ENCODE peak calls at places on chromosomes 2 and 18, in five cellular contexts. V is GM23338, C is stomach, Y is transverse colon, L is HCT116. Q is an unnamed sample. For H3K36me3, the result is how much of the 10 kb centered on the place peaks cover.

GRCh38 chr2:215028231-215028630 is 110.2 kb downstream of the ABCA12 start:
- DNase-seq in C (no peak), Y (no peak), V (no peak), L (no peak), Q (no peak)

GRCh38 chr2:196088209-196088608 is 19.6 kb upstream of the DNAH7 start:
- DNase-seq in Y (peak), L (no peak), V (no peak), C (no peak), Q (no peak)

GRCh38 chr2:102048465-102048864 is 56.7 kb downstream of the IL1R2 start:
- DNase-seq in V (no peak), C (peak), Y (peak), L (no peak), Q (peak)

GRCh38 chr18:57727952-57728807 is 74.9 kb downstream of the ATP8B1 start:
- DNase-seq in Y (no peak), V (no peak), L (no peak), C (no peak), Q (no peak)

GRCh38 chr2:179751184-179751809 is 110.1 kb downstream of the ZNF385B start:
- DNase-seq in Y (no peak), L (peak), C (no peak), V (peak), Q (no peak)

GRCh38 chr2:72142743-72143440 is 4.8 kb downstream of the CYP26B1 start:
- DNase-seq in V (peak), Y (peak), C (peak), L (no peak), Q (peak)

GRCh38 chr2:236341066-236341465 is 76.9 kb upstream of the ASB18 start:
- DNase-seq in C (no peak), L (no peak), V (no peak), Y (no peak), Q (no peak)

GRCh38 chr2:215998636-215999035 is 14.7 kb downstream of the MREG start:
- DNase-seq in L (no peak), V (no peak), C (no peak), Y (no peak), Q (no peak)

GRCh38 chr2:159706385-159706980 is 5.8 kb upstream of the MARCHF7 start:
- DNase-seq in C (no peak), Y (no peak), L (no peak), V (no peak), Q (no peak)

GRCh38 chr2:71882236-71882946 is 265.3 kb downstream of the CYP26B1 start:
- DNase-seq in V (no peak), L (no peak), C (no peak), Y (no peak), Q (no peak)

GRCh38 chr2:224650815-224651439 is 65.2 kb downstream of the CCDC195 start:
- DNase-seq in Y (no peak), C (no peak), L (peak), V (peak), Q (no peak)

GRCh38 chr2:54708584-54709340 is 14.7 kb upstream of the EML6 start:
- DNase-seq in C (peak), L (no peak), Y (peak), V (peak), Q (peak)

GRCh38 chr2:235594964-235595363 is 101.1 kb downstream of the AGAP1 start:
- DNase-seq in Y (no peak), L (no peak), C (no peak), V (no peak), Q (no peak)

GRCh38 chr2:102142829-102143449 is 393 bp downstream of the IL1R1 start:
- DNase-seq in L (no peak), C (no peak), V (no peak), Y (no peak), Q (peak)

GRCh38 chr2:74690571-74690970 is 36.5 kb downstream of the SEMA4F start:
- DNase-seq in Y (no peak), V (peak), L (peak), C (no peak), Q (no peak)

GRCh38 chr2:46801731-46802664 is 113.6 kb downstream of the MCFD2 start:
- DNase-seq in L (no peak), V (no peak), C (no peak), Y (no peak), Q (no peak)

GRCh38 chr2:24617431-24617830 is 126.4 kb downstream of the NCOA1 start:
- DNase-seq in C (no peak), L (no peak), V (no peak), Y (no peak), Q (no peak)

GRCh38 chr2:136787970-136788369 is 22.6 kb downstream of the THSD7B start:
- DNase-seq in L (no peak), C (no peak), V (peak), Y (no peak), Q (no peak)

GRCh38 chr2:197708331-197708730 is 3.2 kb downstream of the MARS2 start:
- DNase-seq in C (no peak), L (no peak), V (no peak), Y (no peak), Q (no peak)

GRCh38 chr2:189527812-189528591 is 52.6 kb downstream of the SLC40A1 start:
- DNase-seq in L (no peak), C (no peak), Y (no peak), V (no peak), Q (no peak)

GRCh38 chr2:49259926-49260325 is 105.6 kb upstream of the FSHR start:
- DNase-seq in C (no peak), V (no peak), Y (no peak), L (no peak), Q (no peak)

GRCh38 chr2:233061591-233062446 is 1.7 kb downstream of the INPP5D start:
- DNase-seq in Y (peak), L (no peak), V (peak), C (peak), Q (peak)

GRCh38 chr2:152047826-152048476 is 50.9 kb downstream of the CACNB4 start:
- DNase-seq in Y (no peak), L (no peak), C (no peak), V (peak), Q (no peak)

GRCh38 chr18:22193466-22193865 is 24.1 kb downstream of the GATA6 start:
- DNase-seq in C (no peak), L (no peak), V (no peak), Y (peak), Q (no peak)

GRCh38 chr18:248053-248452 is 19.8 kb downstream of the THOC1 start:
- DNase-seq in V (no peak), L (no peak), C (no peak), Y (no peak), Q (no peak)

GRCh38 chr18:250685-251084 is 17.2 kb downstream of the THOC1 start:
- DNase-seq in Y (no peak), C (no peak), L (no peak), V (no peak), Q (no peak)

DNA sequence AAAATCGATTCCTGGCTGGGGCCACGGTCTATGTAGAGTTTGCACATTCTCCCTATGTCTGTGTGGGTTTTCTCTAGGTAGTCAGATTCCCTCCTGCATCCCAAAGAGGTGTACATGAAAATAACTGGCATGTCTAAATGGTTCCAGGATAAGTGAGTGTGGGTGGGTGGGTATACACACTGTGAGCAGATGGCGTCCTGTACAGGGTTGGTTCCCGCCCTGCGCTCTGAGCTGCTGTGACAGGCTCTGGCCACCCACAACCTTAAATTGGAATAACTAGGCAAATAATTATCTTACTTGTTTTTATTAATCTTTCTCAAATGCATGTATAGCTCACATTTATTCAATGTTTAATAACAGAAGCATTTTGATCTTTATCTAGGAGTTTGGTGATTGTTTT is 16.3 kb downstream of the THOC1 start:
- DNase-seq in C (no peak), L (no peak), Y (no peak), V (no peak), Q (no peak)
- H3K36me3 ChIP-seq in C (under half), L (under half), Y (under half), V (half or more), Q (half or more)

GRCh38 chr18:77000527-77000926 is 132.1 kb downstream of the MBP start:
- DNase-seq in C (peak), L (no peak), Y (peak), V (peak), Q (peak)
- TF ChIP-seq POLR2AphosphoS5 in C (peak), L (no peak), Y (no peak), V (no peak), Q (no peak)

GRCh38 chr18:77103181-77103875 is 29.3 kb downstream of the MBP start:
- DNase-seq in L (no peak), C (no peak), V (no peak), Y (no peak), Q (no peak)

GRCh38 chr18:77101410-77102245 is 31.0 kb downstream of the MBP start:
- DNase-seq in V (peak), C (peak), Y (peak), L (peak), Q (peak)

GRCh38 chr18:77103991-77104521 is 28.5 kb downstream of the MBP start:
- DNase-seq in L (no peak), C (no peak), V (no peak), Y (no peak), Q (no peak)

GRCh38 chr18:77100751-77101355 is 31.7 kb downstream of the MBP start:
- DNase-seq in V (no peak), Y (no peak), L (no peak), C (no peak), Q (no peak)

DNA sequence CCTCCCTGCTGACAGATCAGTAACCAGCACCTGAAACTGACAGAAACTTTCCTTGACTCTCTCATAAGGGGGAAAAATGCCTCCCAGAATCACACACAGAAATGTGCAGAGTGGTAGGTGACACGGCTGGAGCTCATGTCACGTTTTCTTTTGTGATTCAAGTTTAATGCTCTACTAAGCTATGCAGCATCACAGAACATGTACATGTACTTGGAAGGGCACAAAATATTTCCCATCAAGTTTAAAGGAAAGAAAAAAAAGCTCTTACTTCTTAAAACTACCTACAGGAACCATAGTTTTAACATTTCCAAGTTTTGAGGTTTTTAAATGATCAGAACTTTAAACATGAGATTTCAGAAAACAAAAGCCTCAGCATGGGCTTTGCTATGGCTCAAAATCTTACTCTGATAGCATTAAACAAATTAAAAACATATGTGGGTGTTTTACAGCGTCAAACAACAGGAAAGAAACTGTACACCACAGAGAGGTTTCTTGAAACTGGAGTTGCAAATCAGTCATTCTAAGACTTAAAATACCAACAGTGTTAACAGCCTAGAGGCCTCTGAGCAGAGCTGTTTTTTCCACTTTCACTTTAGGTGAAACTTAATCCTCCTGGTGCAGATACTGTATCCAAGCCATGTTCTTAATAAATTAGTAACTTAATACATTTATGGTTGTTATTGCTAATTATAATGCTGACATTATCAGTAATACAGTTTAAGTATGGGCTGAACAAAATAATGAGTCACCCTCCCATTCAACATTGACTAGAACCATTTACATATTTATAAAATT is 30.1 kb downstream of the MBP start:
- DNase-seq in V (no peak), L (no peak), C (no peak), Y (no peak), Q (no peak)
- H3K27ac ChIP-seq in V (no peak), L (peak), C (peak), Y (peak), Q (peak)

GRCh38 chr2:240579071-240579762 is 7.3 kb upstream of the CAPN10 start:
- DNase-seq in C (no peak), Y (no peak), L (no peak), V (no peak), Q (no peak)
- H3K36me3 ChIP-seq in C (under half), Y (under half), L (under half), V (under half), Q (under half)

GRCh38 chr18:48834421-48835011 is 116.2 kb downstream of the SMAD7 start:
- DNase-seq in L (peak), C (peak), Y (peak), V (no peak), Q (peak)

GRCh38 chr18:48832961-48833700 is 117.6 kb downstream of the SMAD7 start:
- DNase-seq in C (peak), L (peak), V (no peak), Y (peak), Q (no peak)

GRCh38 chr18:48835745-48836191 is 115.0 kb downstream of the SMAD7 start:
- DNase-seq in C (no peak), Y (no peak), V (no peak), L (no peak), Q (peak)

GRCh38 chr18:48835119-48835518 is 115.6 kb downstream of the SMAD7 start:
- DNase-seq in L (no peak), Y (no peak), C (no peak), V (no peak), Q (no peak)

DNA sequence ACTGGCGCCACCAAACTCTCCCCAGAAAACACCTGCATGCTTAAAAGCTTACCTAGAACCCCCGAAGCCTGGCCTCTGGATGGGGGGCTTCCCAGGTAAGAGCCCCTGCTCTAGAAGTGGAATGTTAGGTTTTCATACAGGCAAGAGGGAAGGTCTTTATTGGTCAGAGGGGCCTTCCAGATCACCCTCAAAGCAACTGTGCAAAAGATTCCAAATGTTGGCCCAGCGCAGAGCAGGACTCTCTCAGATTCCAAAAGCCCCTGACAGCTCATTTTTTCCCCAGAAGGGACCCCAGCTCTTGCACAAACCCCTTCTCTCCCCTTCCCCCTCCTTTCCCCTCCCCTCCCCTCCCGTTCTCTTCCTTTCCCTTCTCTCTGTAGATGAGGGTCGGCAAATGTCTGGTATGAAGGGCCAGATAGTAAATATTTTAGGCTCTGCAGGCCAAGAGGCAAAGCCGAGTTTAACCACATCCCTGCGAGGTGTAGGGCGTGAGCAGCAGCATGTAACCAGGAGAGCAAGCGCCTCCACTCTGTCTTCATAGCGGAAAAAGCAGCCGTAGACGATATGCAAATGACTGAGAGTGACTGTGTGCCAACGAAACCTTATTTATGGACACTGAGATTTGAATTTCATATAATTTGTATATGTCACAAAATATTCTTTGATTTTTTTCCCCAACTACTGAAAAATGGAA is 116.9 kb downstream of the SMAD7 start:
- DNase-seq in V (no peak), L (no peak), C (peak), Y (peak), Q (no peak)
- TF ChIP-seq POLR2AphosphoS5 in V (no peak), L (no peak), C (no peak), Y (no peak), Q (no peak)

DNA sequence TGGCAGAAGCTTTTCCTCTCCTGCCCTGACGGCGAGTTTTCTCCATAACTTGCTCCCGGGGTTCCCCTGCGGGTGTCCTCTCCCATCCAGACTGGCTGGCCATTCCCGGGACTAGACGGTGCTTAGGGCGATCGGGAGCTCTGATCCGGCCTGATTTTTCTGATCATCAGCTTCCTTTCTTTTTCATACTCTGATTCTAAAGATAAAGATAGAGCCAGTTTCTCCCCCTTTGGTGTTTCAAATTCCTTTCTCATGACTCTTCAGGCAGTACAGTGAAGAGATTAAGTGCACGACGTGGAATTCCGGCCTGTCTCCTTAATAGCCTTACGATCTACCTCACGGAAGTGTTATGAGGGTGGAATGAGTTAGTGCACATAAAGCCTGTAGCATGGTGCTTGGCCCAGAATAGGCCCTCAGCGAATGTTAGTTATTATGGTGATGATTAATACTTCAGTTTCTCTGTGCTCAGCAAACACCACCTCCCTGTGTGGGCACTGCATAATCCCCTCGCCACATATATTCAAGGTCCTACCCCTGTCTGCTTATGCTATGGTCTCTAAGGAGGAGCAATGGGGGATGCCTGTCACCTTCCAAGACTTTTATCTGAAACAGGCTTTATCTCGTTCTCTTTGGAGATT is 254.9 kb downstream of the CDH2 start:
- DNase-seq in Y (no peak), C (no peak), V (peak), L (peak), Q (no peak)
- H3K27ac ChIP-seq in Y (no peak), C (no peak), V (no peak), L (peak), Q (no peak)

GRCh38 chr2:205748660-205749059 is 66.4 kb downstream of the NRP2 start:
- DNase-seq in V (peak), C (no peak), Y (no peak), L (no peak), Q (no peak)

GRCh38 chr2:205743982-205744644 is 61.8 kb downstream of the NRP2 start:
- DNase-seq in V (no peak), L (no peak), C (no peak), Y (no peak), Q (no peak)

GRCh38 chr2:205745661-205746407 is 63.5 kb downstream of the NRP2 start:
- DNase-seq in Y (no peak), C (no peak), L (no peak), V (no peak), Q (no peak)

GRCh38 chr2:205747827-205748386 is 65.6 kb downstream of the NRP2 start:
- DNase-seq in Y (no peak), C (no peak), L (no peak), V (no peak), Q (peak)

GRCh38 chr2:205746408-205746785 is 64.1 kb downstream of the NRP2 start:
- DNase-seq in L (no peak), V (no peak), Y (peak), C (peak), Q (peak)
- H3K36me3 ChIP-seq in L (under half), V (under half), Y (under half), C (under half), Q (half or more)

Q was measured in sigmoid colon.